ENCODE peak calls at places on chromosomes 2 and 18, in five cellular contexts. I, K, S, X and T are unnamed samples.

GRCh38 chr18:36662000-36662399 is 166.8 kb downstream of the TPGS2 start:
- DNase-seq in S (no peak), X (no peak), I (no peak), K (no peak), T (no peak)

GRCh38 chr18:75926811-75927210 is 499.3 kb upstream of the SMIM21 start:
- DNase-seq in I (no peak), K (no peak), X (peak), S (no peak), T (no peak)

GRCh38 chr2:16069663-16069932 is 129.2 kb downstream of the MYCN start:
- DNase-seq in X (no peak), I (no peak), K (no peak), S (no peak), T (no peak)

GRCh38 chr18:68843467-68844089 is 45.7 kb downstream of the CCDC102B start:
- DNase-seq in K (no peak), I (peak), X (no peak), S (no peak), T (no peak)

GRCh38 chr18:47873625-47874024 is 56.8 kb downstream of the SMAD2 start:
- DNase-seq in K (no peak), S (no peak), X (no peak), I (no peak), T (no peak)

GRCh38 chr2:238019962-238020361 is 40.8 kb upstream of the SCLY start:
- DNase-seq in I (no peak), S (no peak), K (no peak), X (no peak), T (no peak)

GRCh38 chr18:62883937-62884735 is 168.8 kb downstream of the PHLPP1 start:
- DNase-seq in K (no peak), X (no peak), S (no peak), I (peak), T (no peak)

GRCh38 chr2:26615336-26616031 is 25.7 kb downstream of the CIB4 start:
- DNase-seq in S (no peak), I (no peak), K (no peak), X (no peak), T (no peak)

GRCh38 chr2:218002792-218003191 is at the start of gene TNS1:
- DNase-seq in X (no peak), I (no peak), K (no peak), S (no peak), T (no peak)

GRCh38 chr2:225112362-225113111 is 70.3 kb upstream of the DOCK10 start:
- DNase-seq in K (no peak), S (no peak), I (no peak), X (no peak), T (no peak)

GRCh38 chr2:51368250-51368649 is 336.3 kb upstream of the NRXN1 start:
- DNase-seq in K (no peak), X (no peak), I (no peak), S (no peak), T (no peak)

GRCh38 chr2:234689911-234690379 is 193.1 kb upstream of the ARL4C start:
- DNase-seq in S (no peak), X (no peak), K (no peak), I (no peak), T (no peak)